ENCODE peak calls at places on chromosomes 7 and 10, in eight cellular contexts. Z is fibroblast of mammary gland; Q is T follicular helper cell; G is breast epithelium; P is HS-27A; B is C1 segment of cervical spinal cord; F is SK-N-SH; Y is activated CD8-positive, alpha-beta memory T cell treated with anti-CD3 and anti-CD28 coated beads, Interleukin-2, amount 50 U/mL, for 4 hours. A is an unnamed sample.

GRCh38 chr7:17626215-17626614 is 314.1 kb downstream of the SNX13 start:
- DNase-seq in Z (no peak), P (no peak), G (no peak), Q (no peak), Y (no peak), B (no peak), F (peak), A (no peak)

GRCh38 chr7:76278540-76278939 is 23.9 kb upstream of the HSPB1 start:
- DNase-seq in F (peak), Z (no peak), B (no peak), G (no peak), P (no peak), Y (no peak), Q (no peak), A (no peak)

GRCh38 chr10:124073642-124074377 is 19.6 kb downstream of the CHST15 start:
- DNase-seq in Z (no peak), G (no peak), Y (no peak), Q (no peak), F (no peak), B (no peak), P (no peak), A (no peak)

GRCh38 chr10:58217612-58218011 is 50.1 kb downstream of the IPMK start:
- DNase-seq in G (no peak), B (no peak), Q (no peak), Y (no peak), P (no peak), F (no peak), Z (no peak), A (no peak)

GRCh38 chr10:85008493-85009181 is 680.2 kb downstream of the CCSER2 start:
- DNase-seq in Z (no peak), Q (no peak), F (no peak), P (no peak), B (no peak), Y (no peak), G (no peak), A (no peak)

GRCh38 chr7:140719711-140720110 is 23.2 kb downstream of the NDUFB2 start:
- DNase-seq in F (no peak), P (no peak), Y (no peak), Z (peak), Q (no peak), B (no peak), G (no peak), A (no peak)

GRCh38 chr10:34231441-34232180 is 583.5 kb downstream of the PARD3 start:
- DNase-seq in Q (no peak), Y (no peak), B (no peak), Z (no peak), G (no peak), P (no peak), F (no peak), A (no peak)

GRCh38 chr10:99224766-99225165 is 10.9 kb downstream of the HPSE2 start:
- DNase-seq in Q (no peak), G (no peak), Y (no peak), P (no peak), F (no peak), Z (peak), B (no peak), A (no peak)

GRCh38 chr10:125166658-125167057 is 6.3 kb upstream of the CTBP2 start:
- DNase-seq in Z (no peak), Y (no peak), F (no peak), G (no peak), Q (no peak), B (no peak), P (no peak), A (no peak)

GRCh38 chr10:35699862-35700489 is 57.9 kb upstream of the FZD8 start:
- DNase-seq in Z (no peak), P (no peak), Q (no peak), B (no peak), F (no peak), Y (no peak), G (no peak), A (no peak)

GRCh38 chr10:52818019-52818418 is 45.4 kb upstream of the MBL2 start:
- DNase-seq in Y (no peak), B (no peak), P (no peak), F (peak), G (no peak), Q (no peak), Z (peak), A (no peak)

GRCh38 chr10:102718220-102718619 is 3.8 kb downstream of the SFXN2 start:
- DNase-seq in B (no peak), F (no peak), P (no peak), G (no peak), Y (no peak), Q (no peak), Z (peak), A (no peak)